ENCODE peak calls at places on chromosomes 1 and 21, in four cellular contexts. R is astrocyte, G is cardiac muscle cell, N is heart right ventricle. P is an unnamed sample.
A peak's percentile ranks its signal among the peaks of the same experiment; 100 is the strongest.

GRCh38 chr1:11320153-11320936 is 47.3 kb downstream of the UBIAD1 start:
- DNase-seq in R (no peak), G (no peak), N (no peak), P (no peak)

GRCh38 chr1:202286622-202287097 is 55.1 kb downstream of the UBE2T start:
- DNase-seq in R (peak; percentile 77), G (peak; percentile 84), N (peak; percentile 41), P (no peak)

GRCh38 chr1:54767526-54767925 is 3.2 kb upstream of the PARS2 start:
- DNase-seq in R (no peak), G (no peak), N (no peak), P (no peak)

GRCh38 chr21:33036430-33037162 is 10.9 kb downstream of the OLIG2 start:
- DNase-seq in R (peak; percentile 63), G (peak; percentile 67), N (no peak), P (peak; percentile 82)

GRCh38 chr1:228314315-228314657 is 92.3 kb downstream of the TRIM11 start:
- DNase-seq in R (no peak), G (no peak), N (no peak), P (no peak)

GRCh38 chr1:8035289-8035688 is 9.2 kb upstream of the ERRFI1 start:
- DNase-seq in R (no peak), G (no peak), N (no peak), P (no peak)

GRCh38 chr1:243959998-243960397 is 91.1 kb upstream of the ZBTB18 start:
- DNase-seq in R (no peak), G (no peak), N (no peak), P (no peak)

GRCh38 chr1:41665962-41666917 is 181.8 kb upstream of the EDN2 start:
- DNase-seq in R (no peak), G (no peak), N (no peak), P (no peak)

GRCh38 chr1:156025873-156026272 is 5.1 kb upstream of the SSR2 start:
- DNase-seq in R (peak; percentile 23), G (peak; percentile 59), N (no peak), P (peak; percentile 60)

GRCh38 chr1:3596663-3597598 is 14.4 kb downstream of the MEGF6 start:
- DNase-seq in R (no peak), G (no peak), N (no peak), P (no peak)

GRCh38 chr1:152110860-152111514 is 4.3 kb downstream of the TCHH start:
- DNase-seq in R (peak; percentile 55), G (peak; percentile 61), N (peak; percentile 18), P (no peak)

GRCh38 chr1:201730611-201731010 is 98.3 kb upstream of the IPO9 start:
- DNase-seq in R (no peak), G (no peak), N (no peak), P (no peak)

GRCh38 chr1:155198547-155198906 is 9.2 kb downstream of the THBS3 start:
- DNase-seq in R (no peak), G (no peak), N (no peak), P (no peak)

GRCh38 chr1:67675800-67676199 is 9.2 kb upstream of the GADD45A start:
- DNase-seq in R (no peak), G (no peak), N (no peak), P (no peak)

GRCh38 chr1:26358411-26359384 is 4.8 kb upstream of the CRYBG2 start:
- DNase-seq in R (no peak), G (no peak), N (no peak), P (no peak)

GRCh38 chr21:15406791-15407190 is 323.0 kb upstream of the USP25 start:
- DNase-seq in R (no peak), G (no peak), N (no peak), P (no peak)

GRCh38 chr1:77514871-77515776 is 167.3 kb downstream of the ZZZ3 start:
- DNase-seq in R (peak; percentile 66), G (peak; percentile 79), N (peak; percentile 36), P (no peak)

GRCh38 chr1:228158690-228159665 is 6.6 kb upstream of the IBA57 start:
- DNase-seq in R (no peak), G (no peak), N (no peak), P (no peak)

GRCh38 chr21:36976882-36977651 is 10.6 kb upstream of the HLCS start:
- DNase-seq in R (peak; percentile 61), G (peak; percentile 83), N (no peak), P (no peak)

GRCh38 chr1:3468236-3469103 is 14.0 kb downstream of the ARHGEF16 start:
- DNase-seq in R (no peak), G (no peak), N (peak; percentile 12), P (no peak)

GRCh38 chr1:245860681-245861552 is 646.2 kb downstream of the SMYD3 start:
- DNase-seq in R (peak; percentile 88), G (peak; percentile 95), N (no peak), P (no peak)

GRCh38 chr1:53511933-53512806 is 53.0 kb downstream of the DMRTB1 start:
- DNase-seq in R (peak; percentile 94), G (peak; percentile 63), N (peak; percentile 34), P (peak; percentile 66)

GRCh38 chr1:85888961-85889360 is 180.7 kb upstream of the ZNHIT6 start:
- DNase-seq in R (no peak), G (peak; percentile 33), N (no peak), P (no peak)

GRCh38 chr1:153535664-153536585 is at the start of gene S100A6:
- DNase-seq in R (peak; percentile 78), G (peak; percentile 90), N (peak; percentile 88), P (peak; percentile 95)

GRCh38 chr1:198969981-198970380 is 331.1 kb downstream of the PTPRC start:
- DNase-seq in R (no peak), G (no peak), N (no peak), P (no peak)

GRCh38 chr1:155970531-155971167 is 7.7 kb downstream of the ARHGEF2 start:
- DNase-seq in R (peak; percentile 70), G (peak; percentile 78), N (peak; percentile 71), P (peak; percentile 84)

GRCh38 chr1:26302733-26303405 is 3.6 kb downstream of the UBXN11 start:
- DNase-seq in R (peak; percentile 60), G (peak; percentile 79), N (no peak), P (no peak)

GRCh38 chr1:234495231-234495990 is 16.4 kb upstream of the TARBP1 start:
- DNase-seq in R (peak; percentile 97), G (peak; percentile 64), N (no peak), P (no peak)

GRCh38 chr1:78176448-78176847 is 130.7 kb downstream of the GIPC2 start:
- DNase-seq in R (peak; percentile 87), G (peak; percentile 91), N (no peak), P (no peak)

DNA sequence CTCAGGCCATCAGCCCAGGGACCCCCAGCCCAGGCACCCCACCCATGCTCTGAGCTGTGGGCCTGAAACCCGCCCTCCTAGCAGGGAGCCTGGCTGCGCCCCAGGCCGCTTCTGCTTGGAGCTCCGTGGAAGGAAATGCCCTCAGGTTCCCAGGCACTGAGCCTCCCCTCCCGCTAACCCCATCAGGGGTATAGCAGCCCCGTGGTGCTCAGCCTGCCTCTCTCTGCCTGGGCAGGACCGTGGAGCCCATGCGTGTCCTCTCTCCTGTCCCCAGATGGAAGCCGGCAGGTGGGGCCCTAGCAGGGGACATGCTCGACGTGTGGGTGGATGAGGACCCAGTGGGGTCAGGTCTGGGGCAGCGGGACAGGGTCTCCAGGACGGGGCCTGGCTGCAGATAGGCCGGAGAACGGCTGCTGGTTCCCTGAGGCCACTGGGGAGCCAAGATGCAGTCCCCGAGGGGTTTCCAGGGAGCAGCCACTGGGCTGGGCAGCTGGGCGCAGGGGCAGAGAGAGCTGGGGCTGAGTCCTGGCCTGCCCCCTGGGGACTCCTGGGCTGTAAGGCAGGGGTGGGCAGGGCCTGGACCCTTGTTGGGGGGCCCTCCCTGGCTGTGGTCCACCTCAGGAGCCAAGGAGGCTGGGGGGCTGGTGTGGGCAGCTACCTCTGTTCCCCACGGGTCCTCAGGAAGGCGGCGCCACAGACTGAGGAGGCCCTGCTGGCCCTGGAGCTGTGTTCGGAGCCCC is 75.5 kb downstream of the MORN1 start:
- DNase-seq in R (no peak), G (no peak), N (no peak), P (no peak)
- H3K4me1 ChIP-seq in R (peaks cover 15% of the 10 kb centered on the region), G (peaks cover 27% of the 10 kb centered on the region), N (peaks cover 40% of the 10 kb centered on the region), P (peaks cover 48% of the 10 kb centered on the region)

GRCh38 chr1:230071316-230071715 is 4.3 kb downstream of the GALNT2 start:
- DNase-seq in R (no peak), G (no peak), N (no peak), P (no peak)

GRCh38 chr1:230068952-230069684 is 2.1 kb downstream of the GALNT2 start:
- DNase-seq in R (no peak), G (no peak), N (no peak), P (no peak)

GRCh38 chr1:230070321-230071208 is 3.5 kb downstream of the GALNT2 start:
- DNase-seq in R (no peak), G (no peak), N (no peak), P (no peak)

GRCh38 chr1:230067871-230068814 is 1.1 kb downstream of the GALNT2 start:
- DNase-seq in R (no peak), G (peak; percentile 36), N (peak; percentile 48), P (peak; percentile 91)

DNA sequence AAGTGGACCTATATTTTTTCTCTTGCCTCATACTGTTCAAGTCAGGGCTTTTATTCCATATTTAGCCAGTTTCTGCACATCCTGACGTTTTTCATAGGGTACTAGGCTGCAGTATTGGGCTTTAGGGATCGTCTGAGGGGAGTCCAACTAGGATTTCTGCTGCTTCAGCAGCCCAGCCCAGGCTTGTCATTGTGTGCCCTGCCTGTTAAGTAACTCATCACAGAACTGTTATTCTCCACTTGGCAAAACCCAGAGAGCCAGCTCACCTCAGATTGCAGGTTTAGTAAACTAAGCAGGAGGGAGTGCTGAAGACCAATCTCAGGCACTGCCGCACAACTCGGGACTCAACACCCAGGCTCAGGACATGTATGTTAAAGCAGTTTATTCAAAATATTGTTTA is 2.8 kb downstream of the GALNT2 start:
- DNase-seq in R (no peak), G (no peak), N (no peak), P (no peak)
- H3K4me1 ChIP-seq in R (peaks cover 28% of the 10 kb centered on the region), G (peaks cover 36% of the 10 kb centered on the region), N (peaks cover 4% of the 10 kb centered on the region), P (peaks cover 35% of the 10 kb centered on the region)

GRCh38 chr21:44292812-44293195 is 7.0 kb upstream of the PFKL start:
- DNase-seq in R (no peak), G (no peak), N (peak; percentile 10), P (no peak)
- H3K4me1 ChIP-seq in R (no peaks in the 10 kb centered on the region), G (no peaks in the 10 kb centered on the region), N (peaks cover 9% of the 10 kb centered on the region), P (peaks cover 5% of the 10 kb centered on the region)

GRCh38 chr1:66337249-66337648 is 196.7 kb upstream of the SGIP1 start:
- DNase-seq in R (no peak), G (no peak), N (no peak), P (no peak)

GRCh38 chr1:66335125-66335524 is 198.8 kb upstream of the SGIP1 start:
- DNase-seq in R (no peak), G (no peak), N (no peak), P (no peak)

GRCh38 chr1:66336641-66336991 is 197.3 kb upstream of the SGIP1 start:
- DNase-seq in R (no peak), G (no peak), N (no peak), P (no peak)

GRCh38 chr1:66334311-66334710 is 199.6 kb upstream of the SGIP1 start:
- DNase-seq in R (no peak), G (no peak), N (no peak), P (no peak)

DNA sequence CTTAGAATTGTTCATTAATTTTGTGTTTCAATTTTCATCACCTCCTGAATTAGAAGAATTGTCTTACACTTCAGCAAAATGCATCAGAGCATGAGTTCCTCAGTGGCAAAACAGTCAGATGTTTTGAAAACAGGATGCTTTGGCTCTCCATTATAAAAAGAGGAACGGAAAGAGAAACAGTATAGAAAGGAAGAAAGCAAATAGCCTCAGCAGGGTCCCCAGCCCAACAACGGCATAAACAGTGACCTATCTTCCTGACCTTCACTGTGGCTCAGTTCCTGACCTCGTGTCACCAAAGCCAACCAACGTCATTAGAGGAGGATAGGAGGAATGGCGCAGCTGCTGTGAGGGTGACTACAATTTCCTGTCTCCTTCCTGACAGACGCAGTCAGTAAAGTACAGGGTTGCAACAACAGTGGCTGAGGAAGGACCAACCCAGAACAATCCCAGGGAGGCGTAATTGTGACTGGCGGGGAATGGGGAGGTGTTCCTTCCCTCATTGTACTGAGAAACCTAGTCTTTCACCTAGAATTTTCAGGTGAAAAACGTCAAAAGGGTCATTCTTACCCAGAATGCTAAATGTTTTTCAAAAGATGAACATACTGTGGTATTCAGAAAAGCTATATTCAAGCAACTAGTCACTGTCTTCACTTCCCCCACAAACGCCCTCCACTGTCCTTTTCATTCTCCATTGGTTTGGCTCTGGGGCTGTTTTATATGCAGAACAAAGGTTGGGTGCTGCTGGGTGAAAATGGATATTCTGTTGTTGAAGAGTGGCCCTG is 197.9 kb upstream of the SGIP1 start:
- DNase-seq in R (no peak), G (peak; percentile 91), N (peak; percentile 50), P (peak; percentile 82)
- H3K4me1 ChIP-seq in R (peaks cover 20% of the 10 kb centered on the region), G (peaks cover 10% of the 10 kb centered on the region), N (no peaks in the 10 kb centered on the region), P (peaks cover 53% of the 10 kb centered on the region)